ENCODE peak calls at places on chromosomes 2 and 18, in four cellular contexts. K is prostate gland, X is stomach, S is HCT116. E is an unnamed sample.

GRCh38 chr18:62177271-62177670 is 9.6 kb downstream of the PIGN start:
- DNase-seq in K (no peak), X (no peak), S (no peak), E (no peak)

GRCh38 chr2:75429036-75429435 is 131.7 kb downstream of the EVA1A start:
- DNase-seq in K (no peak), X (peak; percentile 80), S (no peak), E (peak; percentile 23)

GRCh38 chr2:55232863-55233657 is 572 bp downstream of the RPS27A start:
- DNase-seq in K (no peak), X (peak; percentile 43), S (no peak), E (peak; percentile 42)

GRCh38 chr2:234335676-234336228 is 161.1 kb downstream of the ARL4C start:
- DNase-seq in K (peak; percentile 79), X (peak; percentile 32), S (no peak), E (peak; percentile 92)

GRCh38 chr2:166373951-166374350 is 1.8 kb downstream of the SCN9A start:
- DNase-seq in K (no peak), X (no peak), S (no peak), E (peak; percentile 61)

GRCh38 chr2:43220982-43221659 is 5.3 kb downstream of the ZFP36L2 start:
- DNase-seq in K (peak; percentile 43), X (peak; percentile 50), S (no peak), E (peak; percentile 55)

GRCh38 chr18:363327-364115 is 95.7 kb upstream of the THOC1 start:
- DNase-seq in K (no peak), X (no peak), S (no peak), E (no peak)

GRCh38 chr2:239322414-239323086 is 78.3 kb downstream of the HDAC4 start:
- DNase-seq in K (no peak), X (no peak), S (no peak), E (peak; percentile 13)

GRCh38 chr2:13009027-13009426 is 292.3 kb downstream of the TRIB2 start:
- DNase-seq in K (no peak), X (no peak), S (no peak), E (no peak)

GRCh38 chr2:65085148-65085547 is 28.9 kb downstream of the CEP68 start:
- DNase-seq in K (no peak), X (no peak), S (no peak), E (no peak)

GRCh38 chr2:98822301-98823164 is 91.6 kb upstream of the MGAT4A start:
- DNase-seq in K (peak; percentile 49), X (peak; percentile 40), S (no peak), E (peak; percentile 41)

GRCh38 chr2:113700186-113700841 is 56.1 kb downstream of the SLC35F5 start:
- DNase-seq in K (no peak), X (no peak), S (no peak), E (no peak)

GRCh38 chr2:209422191-209422754 is 1.6 kb upstream of the MAP2 start:
- DNase-seq in K (no peak), X (no peak), S (no peak), E (no peak)

GRCh38 chr2:144707927-144708326 is 188.0 kb upstream of the ZEB2 start:
- DNase-seq in K (no peak), X (no peak), S (no peak), E (no peak)

GRCh38 chr2:20597868-20598183 is 53.1 kb downstream of the HS1BP3 start:
- DNase-seq in K (no peak), X (no peak), S (no peak), E (no peak)

GRCh38 chr2:48315847-48316194 is 214.1 kb upstream of the STON1 start:
- DNase-seq in K (no peak), X (no peak), S (no peak), E (peak; percentile 28)

GRCh38 chr2:238493880-238494572 is 67.3 kb downstream of the ASB1 start:
- DNase-seq in K (no peak), X (peak; percentile 19), S (no peak), E (peak; percentile 5)

GRCh38 chr2:241813080-241813805 is 4.2 kb downstream of the NEU4 start:
- DNase-seq in K (no peak), X (no peak), S (no peak), E (no peak)

GRCh38 chr2:234320098-234320497 is 176.8 kb downstream of the ARL4C start:
- DNase-seq in K (no peak), X (no peak), S (no peak), E (no peak)

GRCh38 chr2:168961450-168962229 is 60.5 kb downstream of the G6PC2 start:
- DNase-seq in K (peak; percentile 61), X (no peak), S (peak; percentile 79), E (peak; percentile 49)

GRCh38 chr2:98486374-98486981 is 41.8 kb downstream of the INPP4A start:
- DNase-seq in K (no peak), X (no peak), S (no peak), E (peak; percentile 56)

GRCh38 chr2:37851828-37852584 is 73.1 kb upstream of the RMDN2 start:
- DNase-seq in K (no peak), X (no peak), S (no peak), E (no peak)

GRCh38 chr2:17594533-17595391 is 54.3 kb downstream of the VSNL1 start:
- DNase-seq in K (no peak), X (no peak), S (no peak), E (no peak)

GRCh38 chr2:100196786-100197494 is 54.5 kb upstream of the AFF3 start:
- DNase-seq in K (peak; percentile 33), X (no peak), S (no peak), E (no peak)

GRCh38 chr2:47360937-47361336 is 42.0 kb upstream of the MSH2 start:
- DNase-seq in K (no peak), X (no peak), S (no peak), E (no peak)

GRCh38 chr2:147366281-147366680 is 478.5 kb upstream of the ACVR2A start:
- DNase-seq in K (no peak), X (no peak), S (no peak), E (no peak)

GRCh38 chr2:222743263-222743865 is 71.9 kb downstream of the MOGAT1 start:
- DNase-seq in K (no peak), X (no peak), S (no peak), E (peak; percentile 29)

GRCh38 chr18:28767781-28768211 is 590.9 kb upstream of the CDH2 start:
- DNase-seq in K (no peak), X (no peak), S (no peak), E (no peak)

GRCh38 chr2:73983322-73984202 is 1.1 kb upstream of the TET3 start:
- DNase-seq in K (peak; percentile 98), X (peak; percentile 97), S (peak; percentile 88), E (no peak)
- TF ChIP-seq POLR2A in K (no peak), X (peak; percentile 58), S (no peak), E (no peak)

GRCh38 chr2:9971105-9971818 is 19.8 kb downstream of the GRHL1 start:
- DNase-seq in K (no peak), X (no peak), S (no peak), E (no peak)
- H3K4me1 ChIP-seq in K (peaks cover 4% of the 10 kb centered on the region), X (peaks cover 13% of the 10 kb centered on the region), S (peaks cover 27% of the 10 kb centered on the region), E (no peaks in the 10 kb centered on the region)

DNA sequence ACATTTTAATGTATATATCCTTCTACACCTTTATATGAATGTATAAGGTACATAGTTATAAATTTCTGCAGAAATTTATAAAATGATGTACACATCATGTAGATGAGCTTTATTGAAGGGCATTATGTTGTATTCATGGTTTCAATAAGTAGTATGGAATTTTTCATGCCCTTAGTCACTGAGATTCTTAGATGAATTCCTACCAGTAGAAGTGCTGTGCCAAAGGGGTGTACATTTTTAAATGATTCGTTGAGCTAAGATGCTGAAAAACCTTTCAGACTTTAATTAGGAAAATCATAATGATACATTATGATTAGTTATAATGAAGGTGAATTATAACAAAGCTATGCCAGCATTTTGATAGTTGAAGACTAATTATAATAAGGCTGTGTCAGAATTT is 115.2 kb downstream of the ZNF236 start:
- DNase-seq in K (no peak), X (no peak), S (no peak), E (no peak)
- H3K4me3 ChIP-seq in K (no peak overlapping the region), X (no peak overlapping the region), S (no peak overlapping the region), E (no peak overlapping the region)

GRCh38 chr18:23069481-23069880 is 65.8 kb upstream of the CABLES1 start:
- DNase-seq in K (no peak), X (no peak), S (no peak), E (no peak)

GRCh38 chr18:23073996-23074606 is 61.2 kb upstream of the CABLES1 start:
- DNase-seq in K (no peak), X (no peak), S (no peak), E (no peak)

GRCh38 chr18:23072079-23072478 is 63.2 kb upstream of the CABLES1 start:
- DNase-seq in K (no peak), X (no peak), S (no peak), E (no peak)

GRCh38 chr18:23068692-23069305 is 66.5 kb upstream of the CABLES1 start:
- DNase-seq in K (no peak), X (no peak), S (no peak), E (no peak)

GRCh38 chr18:23071285-23071684 is 64.0 kb upstream of the CABLES1 start:
- DNase-seq in K (peak; percentile 24), X (peak; percentile 50), S (no peak), E (peak; percentile 43)
- TF ChIP-seq POLR2A in K (no peak), X (no peak), S (no peak), E (no peak)

DNA sequence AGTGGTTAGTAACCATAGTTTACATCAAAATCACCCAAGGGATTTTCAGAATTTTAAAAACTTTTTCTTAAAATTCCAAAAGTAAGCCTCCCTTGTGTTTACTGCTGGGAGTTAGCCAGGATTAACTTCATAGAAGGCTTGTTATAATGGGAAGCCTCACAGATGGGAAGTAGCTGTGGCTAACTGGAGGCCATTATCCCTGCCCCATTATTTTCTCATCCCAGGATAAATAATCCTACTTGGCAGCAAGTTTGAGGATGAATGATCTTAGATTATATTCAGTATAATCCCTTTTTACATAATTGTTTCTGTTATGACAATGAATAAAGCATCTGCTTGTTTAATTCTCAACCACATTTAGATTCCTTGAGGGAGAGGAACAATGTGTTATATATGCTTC is 25.5 kb downstream of the PLEK start:
- DNase-seq in K (no peak), X (no peak), S (no peak), E (no peak)
- H3K4me1 ChIP-seq in K (no peaks in the 10 kb centered on the region), X (no peaks in the 10 kb centered on the region), S (no peaks in the 10 kb centered on the region), E (peaks cover 20% of the 10 kb centered on the region)

GRCh38 chr2:188519133-188519532 is 227.5 kb downstream of the GULP1 start:
- DNase-seq in K (no peak), X (no peak), S (no peak), E (no peak)
- H3K4me3 ChIP-seq in K (no peak overlapping the region), X (no peak overlapping the region), S (no peak overlapping the region), E (no peak overlapping the region)

DNA sequence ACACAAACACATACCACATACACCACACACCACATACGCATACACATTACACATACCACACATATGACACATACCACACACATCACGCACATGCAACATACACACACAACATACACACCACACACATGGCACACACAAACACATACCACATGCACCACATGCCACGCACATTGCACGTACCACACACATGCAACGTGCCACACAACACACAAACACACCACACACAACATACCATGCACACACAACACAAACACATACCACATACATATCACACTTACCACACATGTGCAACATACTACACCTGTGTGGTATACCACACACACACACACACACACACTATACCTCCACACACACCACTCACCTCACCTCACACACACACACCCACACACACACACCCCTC is 15.0 kb downstream of the TMEM177 start:
- DNase-seq in K (no peak), X (no peak), S (no peak), E (no peak)
- TF ChIP-seq POLR2A in K (no peak), X (no peak), S (no peak), E (no peak)

E was measured in testis.